ENCODE peak calls at places on chromosomes 7 and 10, in five cellular contexts. One of them, this sample, is unnamed.

GRCh38 chr10:1212571-1213141 is 156.5 kb downstream of the WDR37 start:
- DNase-seq in NCI-H2227 treated with DMSO at 0.1 percent for 48 hours: no peak
- DNase-seq in M059J: no peak
- DNase-seq in tibial nerve: no peak
- DNase-seq in hepatocyte: no peak
- DNase-seq in this sample: peak; percentile 29

GRCh38 chr7:152897401-152897800 is 137.8 kb downstream of the ACTR3B start:
- DNase-seq in NCI-H2227 treated with DMSO at 0.1 percent for 48 hours: no peak
- DNase-seq in hepatocyte: no peak
- DNase-seq in tibial nerve: no peak
- DNase-seq in M059J: no peak
- DNase-seq in this sample: no peak

GRCh38 chr10:16699435-16699834 is 117.8 kb downstream of the RSU1 start:
- DNase-seq in NCI-H2227 treated with DMSO at 0.1 percent for 48 hours: no peak
- DNase-seq in hepatocyte: no peak
- DNase-seq in M059J: no peak
- DNase-seq in tibial nerve: no peak
- DNase-seq in this sample: no peak

GRCh38 chr7:142568430-142569097 is 180.7 kb upstream of the PRSS1 start:
- DNase-seq in M059J: peak; percentile 89
- DNase-seq in NCI-H2227 treated with DMSO at 0.1 percent for 48 hours: no peak
- DNase-seq in tibial nerve: no peak
- DNase-seq in hepatocyte: no peak
- DNase-seq in this sample: no peak

GRCh38 chr7:152848026-152848425 is 88.5 kb downstream of the ACTR3B start:
- DNase-seq in hepatocyte: no peak
- DNase-seq in NCI-H2227 treated with DMSO at 0.1 percent for 48 hours: no peak
- DNase-seq in tibial nerve: no peak
- DNase-seq in M059J: no peak
- DNase-seq in this sample: no peak

GRCh38 chr7:73871163-73872011 is 10.4 kb downstream of the TMEM270 start:
- DNase-seq in tibial nerve: no peak
- DNase-seq in hepatocyte: no peak
- DNase-seq in M059J: no peak
- DNase-seq in NCI-H2227 treated with DMSO at 0.1 percent for 48 hours: no peak
- DNase-seq in this sample: peak; percentile 52

GRCh38 chr7:101728888-101729883 is 88.2 kb upstream of the CUX1 start:
- DNase-seq in NCI-H2227 treated with DMSO at 0.1 percent for 48 hours: no peak
- DNase-seq in M059J: peak; percentile 100
- DNase-seq in tibial nerve: no peak
- DNase-seq in hepatocyte: peak; percentile 91
- DNase-seq in this sample: no peak

GRCh38 chr7:81725496-81726117 is 44.2 kb downstream of the HGF start:
- DNase-seq in M059J: peak; percentile 79
- DNase-seq in tibial nerve: no peak
- DNase-seq in NCI-H2227 treated with DMSO at 0.1 percent for 48 hours: no peak
- DNase-seq in hepatocyte: peak; percentile 23
- DNase-seq in this sample: no peak

GRCh38 chr7:38311329-38311937 is 38.0 kb upstream of the TARP start:
- DNase-seq in M059J: peak; percentile 18
- DNase-seq in tibial nerve: no peak
- DNase-seq in hepatocyte: no peak
- DNase-seq in NCI-H2227 treated with DMSO at 0.1 percent for 48 hours: peak; percentile 65
- DNase-seq in this sample: peak; percentile 74

GRCh38 chr10:119420950-119421875 is 121.3 kb downstream of the RGS10 start:
- DNase-seq in M059J: no peak
- DNase-seq in NCI-H2227 treated with DMSO at 0.1 percent for 48 hours: no peak
- DNase-seq in hepatocyte: no peak
- DNase-seq in tibial nerve: no peak
- DNase-seq in this sample: no peak

GRCh38 chr7:151856098-151856497 is 20.8 kb downstream of the PRKAG2 start:
- DNase-seq in hepatocyte: no peak
- DNase-seq in M059J: no peak
- DNase-seq in tibial nerve: no peak
- DNase-seq in NCI-H2227 treated with DMSO at 0.1 percent for 48 hours: no peak
- DNase-seq in this sample: peak; percentile 74

GRCh38 chr7:7653568-7654187 is 13.1 kb downstream of the UMAD1 start:
- DNase-seq in tibial nerve: no peak
- DNase-seq in M059J: peak; percentile 33
- DNase-seq in hepatocyte: peak; percentile 16
- DNase-seq in NCI-H2227 treated with DMSO at 0.1 percent for 48 hours: no peak
- DNase-seq in this sample: peak; percentile 46

GRCh38 chr10:58435297-58435696 is 50.1 kb downstream of the TFAM start:
- DNase-seq in tibial nerve: no peak
- DNase-seq in M059J: peak; percentile 100
- DNase-seq in hepatocyte: peak; percentile 23
- DNase-seq in NCI-H2227 treated with DMSO at 0.1 percent for 48 hours: no peak
- DNase-seq in this sample: no peak

GRCh38 chr7:124840435-124840834 is 74.8 kb upstream of the GPR37 start:
- DNase-seq in tibial nerve: no peak
- DNase-seq in hepatocyte: peak; percentile 6
- DNase-seq in M059J: peak; percentile 6
- DNase-seq in NCI-H2227 treated with DMSO at 0.1 percent for 48 hours: no peak
- DNase-seq in this sample: peak; percentile 7

GRCh38 chr7:40717242-40717641 is 582.4 kb downstream of the SUGCT start:
- DNase-seq in NCI-H2227 treated with DMSO at 0.1 percent for 48 hours: no peak
- DNase-seq in M059J: peak; percentile 92
- DNase-seq in hepatocyte: peak; percentile 75
- DNase-seq in tibial nerve: peak; percentile 30
- DNase-seq in this sample: peak; percentile 13

GRCh38 chr7:6392712-6393666 is 54.8 kb downstream of the DAGLB start:
- DNase-seq in NCI-H2227 treated with DMSO at 0.1 percent for 48 hours: no peak
- DNase-seq in tibial nerve: peak; percentile 41
- DNase-seq in M059J: peak; percentile 86
- DNase-seq in hepatocyte: peak; percentile 90
- DNase-seq in this sample: no peak

GRCh38 chr7:37833107-37833817 is 15.1 kb upstream of the NME8 start:
- DNase-seq in M059J: peak; percentile 47
- DNase-seq in NCI-H2227 treated with DMSO at 0.1 percent for 48 hours: peak; percentile 0
- DNase-seq in tibial nerve: no peak
- DNase-seq in hepatocyte: peak; percentile 77
- DNase-seq in this sample: peak; percentile 24

GRCh38 chr7:27994639-27995038 is 186.0 kb downstream of the JAZF1 start:
- DNase-seq in M059J: peak; percentile 81
- DNase-seq in tibial nerve: no peak
- DNase-seq in NCI-H2227 treated with DMSO at 0.1 percent for 48 hours: peak; percentile 17
- DNase-seq in hepatocyte: no peak
- DNase-seq in this sample: no peak

GRCh38 chr10:21055339-21056135 is 158.4 kb upstream of the NEBL start:
- DNase-seq in tibial nerve: no peak
- DNase-seq in M059J: no peak
- DNase-seq in hepatocyte: no peak
- DNase-seq in NCI-H2227 treated with DMSO at 0.1 percent for 48 hours: no peak
- DNase-seq in this sample: no peak

GRCh38 chr10:28135258-28135657 is 136.4 kb upstream of the ODAD2 start:
- DNase-seq in tibial nerve: no peak
- DNase-seq in hepatocyte: no peak
- DNase-seq in NCI-H2227 treated with DMSO at 0.1 percent for 48 hours: no peak
- DNase-seq in M059J: no peak
- DNase-seq in this sample: no peak

GRCh38 chr10:65176994-65177393 is 1655.8 kb downstream of the REEP3 start:
- DNase-seq in M059J: no peak
- DNase-seq in NCI-H2227 treated with DMSO at 0.1 percent for 48 hours: no peak
- DNase-seq in tibial nerve: no peak
- DNase-seq in hepatocyte: no peak
- DNase-seq in this sample: no peak

GRCh38 chr10:118722694-118723093 is 32.1 kb downstream of the CACUL1 start:
- DNase-seq in M059J: no peak
- DNase-seq in tibial nerve: no peak
- DNase-seq in NCI-H2227 treated with DMSO at 0.1 percent for 48 hours: no peak
- DNase-seq in hepatocyte: no peak
- DNase-seq in this sample: no peak

GRCh38 chr7:4416436-4417092 is 265.5 kb upstream of the FOXK1 start:
- DNase-seq in hepatocyte: peak; percentile 29
- DNase-seq in M059J: no peak
- DNase-seq in NCI-H2227 treated with DMSO at 0.1 percent for 48 hours: peak; percentile 43
- DNase-seq in tibial nerve: no peak
- DNase-seq in this sample: no peak

GRCh38 chr7:130912910-130913720 is 179.1 kb upstream of the KLF14 start:
- DNase-seq in tibial nerve: peak; percentile 52
- DNase-seq in hepatocyte: peak; percentile 68
- DNase-seq in NCI-H2227 treated with DMSO at 0.1 percent for 48 hours: peak; percentile 65
- DNase-seq in M059J: peak; percentile 99
- DNase-seq in this sample: no peak

GRCh38 chr7:1054438-1055083 is 10.2 kb downstream of the GPR146 start:
- DNase-seq in hepatocyte: no peak
- DNase-seq in tibial nerve: no peak
- DNase-seq in NCI-H2227 treated with DMSO at 0.1 percent for 48 hours: no peak
- DNase-seq in M059J: no peak
- DNase-seq in this sample: peak; percentile 72

GRCh38 chr7:128170461-128170860 is 70.6 kb upstream of the LEP start:
- DNase-seq in hepatocyte: no peak
- DNase-seq in tibial nerve: no peak
- DNase-seq in M059J: no peak
- DNase-seq in NCI-H2227 treated with DMSO at 0.1 percent for 48 hours: no peak
- DNase-seq in this sample: no peak

GRCh38 chr7:117489911-117490310 is 10.1 kb downstream of the CFTR start:
- DNase-seq in M059J: no peak
- DNase-seq in NCI-H2227 treated with DMSO at 0.1 percent for 48 hours: no peak
- DNase-seq in hepatocyte: peak; percentile 47
- DNase-seq in tibial nerve: no peak
- DNase-seq in this sample: no peak

GRCh38 chr7:47873767-47874166 is 74.5 kb downstream of the PKD1L1 start:
- DNase-seq in NCI-H2227 treated with DMSO at 0.1 percent for 48 hours: no peak
- DNase-seq in tibial nerve: no peak
- DNase-seq in hepatocyte: no peak
- DNase-seq in M059J: peak; percentile 91
- DNase-seq in this sample: no peak

GRCh38 chr10:67225226-67225625 is 299.4 kb downstream of the LRRTM3 start:
- DNase-seq in hepatocyte: no peak
- DNase-seq in M059J: no peak
- DNase-seq in tibial nerve: no peak
- DNase-seq in NCI-H2227 treated with DMSO at 0.1 percent for 48 hours: no peak
- DNase-seq in this sample: no peak

GRCh38 chr10:8815969-8816368 is 761.5 kb downstream of the GATA3 start:
- DNase-seq in tibial nerve: no peak
- DNase-seq in hepatocyte: no peak
- DNase-seq in M059J: peak; percentile 53
- DNase-seq in NCI-H2227 treated with DMSO at 0.1 percent for 48 hours: no peak
- DNase-seq in this sample: no peak

GRCh38 chr10:132395704-132396494 is 1.1 kb upstream of the PWWP2B start:
- DNase-seq in hepatocyte: peak; percentile 88
- DNase-seq in tibial nerve: no peak
- DNase-seq in M059J: peak; percentile 39
- DNase-seq in NCI-H2227 treated with DMSO at 0.1 percent for 48 hours: no peak
- DNase-seq in this sample: peak; percentile 92

GRCh38 chr7:125390866-125391265 is 461.2 kb upstream of the POT1 start:
- DNase-seq in tibial nerve: no peak
- DNase-seq in NCI-H2227 treated with DMSO at 0.1 percent for 48 hours: no peak
- DNase-seq in hepatocyte: no peak
- DNase-seq in M059J: no peak
- DNase-seq in this sample: no peak

GRCh38 chr10:98460837-98461499 is 14.2 kb upstream of the HPS1 start:
- DNase-seq in tibial nerve: no peak
- DNase-seq in hepatocyte: peak; percentile 92
- DNase-seq in M059J: peak; percentile 95
- DNase-seq in NCI-H2227 treated with DMSO at 0.1 percent for 48 hours: no peak
- DNase-seq in this sample: no peak

GRCh38 chr7:12303096-12303495 is 92.0 kb downstream of the TMEM106B start:
- DNase-seq in M059J: peak; percentile 68
- DNase-seq in NCI-H2227 treated with DMSO at 0.1 percent for 48 hours: no peak
- DNase-seq in hepatocyte: peak; percentile 8
- DNase-seq in tibial nerve: no peak
- DNase-seq in this sample: no peak

GRCh38 chr7:70592171-70592570 is 539.8 kb upstream of the GALNT17 start:
- DNase-seq in M059J: no peak
- DNase-seq in NCI-H2227 treated with DMSO at 0.1 percent for 48 hours: no peak
- DNase-seq in hepatocyte: no peak
- DNase-seq in tibial nerve: no peak
- DNase-seq in this sample: no peak

GRCh38 chr7:44431091-44431608 is 59.3 kb downstream of the NUDCD3 start:
- DNase-seq in hepatocyte: peak; percentile 17
- DNase-seq in NCI-H2227 treated with DMSO at 0.1 percent for 48 hours: no peak
- DNase-seq in tibial nerve: no peak
- DNase-seq in M059J: no peak
- DNase-seq in this sample: peak; percentile 71

GRCh38 chr7:100174582-100174981 is 2.6 kb downstream of the GPC2 start:
- DNase-seq in M059J: no peak
- DNase-seq in hepatocyte: no peak
- DNase-seq in NCI-H2227 treated with DMSO at 0.1 percent for 48 hours: no peak
- DNase-seq in tibial nerve: no peak
- DNase-seq in this sample: no peak